ENCODE peak calls at places on chromosomes 3 and 15, in five cellular contexts. L, B, J, V and X are unnamed samples.

GRCh38 chr3:12948371-12948770 is 107.0 kb upstream of the RPL32 start:
- DNase-seq in V (no peak), L (no peak), J (no peak), B (no peak), X (no peak)

GRCh38 chr3:156323466-156323865 is 203.1 kb downstream of the KCNAB1 start:
- DNase-seq in B (no peak), J (no peak), L (no peak), V (no peak), X (no peak)

GRCh38 chr15:49045691-49046112 is 544 bp downstream of the SECISBP2L start:
- DNase-seq in L (peak), J (peak), B (no peak), V (no peak), X (no peak)

GRCh38 chr3:43753743-43754142 is 63.0 kb downstream of the ABHD5 start:
- DNase-seq in J (no peak), L (no peak), V (no peak), B (no peak), X (no peak)

GRCh38 chr15:52336530-52336929 is 40.9 kb upstream of the MYO5C start:
- DNase-seq in J (no peak), B (no peak), V (no peak), L (peak), X (no peak)

GRCh38 chr3:127684871-127685707 is 12.3 kb downstream of the ABTB1 start:
- DNase-seq in V (peak), B (peak), L (no peak), J (no peak), X (no peak)

GRCh38 chr15:62816342-62817059 is 226.0 kb upstream of the TPM1 start:
- DNase-seq in V (no peak), B (no peak), L (no peak), J (no peak), X (no peak)

GRCh38 chr3:112605285-112605684 is 35.7 kb downstream of the CCDC80 start:
- DNase-seq in B (peak), L (no peak), V (no peak), J (peak), X (no peak)

GRCh38 chr3:107235193-107235922 is 141.9 kb upstream of the CCDC54 start:
- DNase-seq in L (no peak), V (no peak), B (no peak), J (no peak), X (no peak)

GRCh38 chr15:55552461-55552860 is 35.7 kb downstream of the PYGO1 start:
- DNase-seq in B (no peak), J (no peak), V (no peak), L (no peak), X (no peak)

GRCh38 chr3:50455133-50455532 is 48.3 kb downstream of the CACNA2D2 start:
- DNase-seq in J (no peak), V (no peak), L (no peak), B (no peak), X (no peak)

GRCh38 chr3:194328080-194328571 is 23.0 kb downstream of the CPN2 start:
- DNase-seq in B (no peak), J (no peak), V (no peak), L (no peak), X (no peak)

DNA sequence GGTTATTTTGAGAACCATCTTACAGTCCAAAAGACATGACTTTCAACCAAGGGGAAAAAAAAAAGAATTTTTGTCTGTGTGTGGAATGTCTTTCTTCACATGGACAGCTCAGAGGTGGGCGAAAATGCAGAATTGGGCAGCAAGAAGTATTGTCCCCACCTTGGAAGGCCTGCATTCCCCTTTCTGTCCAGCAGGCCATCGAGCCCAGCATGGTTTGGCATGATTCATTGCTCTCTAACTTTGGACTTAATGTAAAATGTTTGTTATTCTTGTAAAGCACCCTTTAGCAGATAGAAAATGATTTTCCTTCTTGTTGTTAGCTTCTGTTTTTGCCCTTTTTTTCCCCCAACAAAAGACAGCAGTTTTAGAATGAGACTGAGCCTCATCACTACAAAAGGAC is 12.4 kb downstream of the MYO1E start:
- DNase-seq in J (no peak), L (no peak), V (no peak), B (no peak), X (no peak)
- TF ChIP-seq CTCF in J (peak), L (peak), V (peak), B (no peak), X (peak)

DNA sequence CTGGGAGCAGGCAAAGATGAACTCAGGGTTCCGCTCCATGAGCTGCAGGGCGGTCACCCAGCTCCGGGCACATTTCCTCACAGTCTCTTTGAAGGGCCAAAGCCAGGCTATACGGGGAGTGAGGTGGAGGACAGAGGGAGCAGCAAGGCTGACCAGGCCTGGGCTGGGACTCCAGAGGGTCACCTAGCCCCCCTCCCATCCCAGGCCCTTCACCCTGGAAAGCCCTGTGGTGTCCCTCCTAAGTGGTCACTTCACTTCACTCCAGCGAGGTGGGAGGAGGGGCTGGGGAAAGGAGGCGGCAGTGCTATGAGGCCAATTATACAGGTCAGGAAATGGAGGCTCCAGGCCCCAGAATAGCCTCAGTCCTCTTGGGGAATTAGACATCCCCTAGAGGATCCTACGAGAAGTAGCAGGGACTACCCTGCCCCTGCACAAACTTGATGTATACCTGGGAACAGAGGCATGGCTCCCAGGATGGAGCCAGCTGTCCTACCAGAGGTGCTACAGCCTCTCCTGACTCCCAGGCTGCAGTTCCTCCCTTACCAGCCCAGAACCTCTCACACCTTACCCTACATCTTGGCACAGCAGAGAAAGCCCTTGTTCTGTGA is 5.7 kb downstream of the MAN2C1 start:
- DNase-seq in B (no peak), L (no peak), V (no peak), J (no peak), X (no peak)
- TF ChIP-seq CTCF in B (no peak), L (peak), V (no peak), J (no peak), X (no peak)

GRCh38 chr3:134876836-134877235 is 81.8 kb downstream of the EPHB1 start:
- DNase-seq in V (no peak), J (no peak), B (no peak), L (no peak), X (no peak)
- TF ChIP-seq CTCF in V (no peak), J (no peak), B (no peak), L (no peak), X (no peak)

DNA sequence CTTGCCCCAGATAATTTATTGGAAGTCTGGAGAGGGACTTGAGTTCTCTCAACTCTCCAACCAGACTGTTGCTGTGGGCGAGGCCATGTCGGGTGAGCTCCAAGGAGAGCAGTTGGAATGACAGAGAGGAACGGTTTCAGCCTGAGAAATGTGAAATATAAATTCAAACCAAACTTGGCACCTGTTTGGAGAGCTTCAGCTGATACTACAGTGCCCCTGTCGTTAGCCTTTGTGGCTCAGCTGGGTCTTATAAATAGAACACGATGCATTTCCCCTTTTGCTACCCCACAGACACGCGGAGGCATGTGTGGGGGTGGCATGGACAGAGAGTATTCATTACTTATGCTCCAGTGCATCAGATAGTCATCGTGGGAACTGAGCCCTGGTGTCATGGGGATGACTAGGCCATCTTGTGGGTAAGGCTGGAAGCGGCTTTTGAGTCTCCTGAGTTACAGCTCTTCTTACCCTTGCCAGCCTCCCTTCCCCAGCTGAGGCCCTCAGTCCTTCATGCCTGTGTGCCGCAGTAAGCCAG is 15.6 kb downstream of the SMAD3 start:
- DNase-seq in B (peak), V (peak), L (peak), J (no peak), X (no peak)
- TF ChIP-seq CTCF in B (no peak), V (peak), L (peak), J (no peak), X (no peak)

DNA sequence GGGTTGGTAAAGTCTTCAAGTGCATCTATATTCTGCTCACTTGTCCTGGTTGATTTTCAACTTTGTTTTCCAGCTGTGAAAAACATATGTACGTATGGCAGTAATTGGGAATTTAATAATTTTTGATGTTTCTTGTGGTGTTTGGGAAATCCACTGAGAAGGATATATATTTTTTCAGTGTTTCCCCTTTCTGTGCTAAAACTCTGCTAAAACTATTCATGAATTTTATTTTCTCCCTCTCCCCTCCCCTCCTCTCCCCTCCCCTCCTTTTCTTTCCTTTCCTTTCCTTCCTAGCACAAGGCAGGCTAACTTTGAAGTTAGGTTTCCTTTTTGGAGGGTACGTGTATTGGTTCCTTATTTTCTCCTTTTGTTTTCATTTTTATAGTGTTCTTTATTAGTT is 220.7 kb downstream of the PDCD6IP start:
- DNase-seq in J (no peak), B (no peak), V (no peak), L (no peak), X (no peak)
- TF ChIP-seq CTCF in J (no peak), B (no peak), V (no peak), L (no peak), X (no peak)

GRCh38 chr3:188052229-188052965 is 101.6 kb upstream of the LPP start:
- DNase-seq in B (peak), L (no peak), V (peak), J (peak), X (peak)
- TF ChIP-seq CTCF in B (peak), L (peak), V (no peak), J (no peak), X (no peak)

DNA sequence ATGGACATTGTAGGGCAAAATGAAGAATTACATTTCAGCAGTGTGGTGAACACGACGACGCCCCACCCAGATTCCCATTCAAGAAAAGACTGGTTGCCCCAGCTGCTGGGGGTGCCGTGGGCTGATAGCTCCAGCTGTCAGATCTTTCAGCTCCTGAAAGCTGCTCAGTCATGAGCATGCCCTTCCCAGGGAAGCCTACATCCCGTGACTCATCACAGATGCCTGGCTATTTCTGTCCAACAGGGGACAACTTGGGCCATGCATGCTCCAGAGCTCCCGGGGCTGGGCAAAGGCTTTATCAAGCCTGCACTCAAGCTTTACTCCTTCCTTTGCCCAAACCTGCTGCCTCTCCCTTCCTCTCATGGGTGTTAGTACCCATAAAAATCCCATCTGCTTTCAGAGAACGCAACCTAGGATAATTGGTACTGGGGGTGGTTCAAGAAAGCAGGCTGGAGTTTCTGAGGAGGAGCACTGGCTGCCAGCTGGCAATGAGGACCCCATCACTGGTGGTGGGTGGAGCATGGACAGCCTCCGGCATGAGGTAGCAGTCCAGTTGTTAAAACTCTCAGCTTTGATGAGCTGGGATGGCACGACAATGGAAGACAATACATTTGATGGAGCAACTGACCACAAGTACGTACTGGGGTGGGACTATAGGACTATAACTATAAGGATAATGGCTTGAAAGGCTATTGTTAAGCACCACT is 16.4 kb upstream of the ST8SIA2 start:
- DNase-seq in L (no peak), V (peak), B (peak), J (no peak), X (no peak)
- TF ChIP-seq CTCF in L (no peak), V (no peak), B (no peak), J (no peak), X (no peak)

GRCh38 chr3:134457331-134458125 is 28.3 kb downstream of the ANAPC13 start:
- DNase-seq in V (no peak), L (no peak), B (no peak), J (no peak), X (no peak)

GRCh38 chr3:134449951-134450350 is 35.8 kb downstream of the ANAPC13 start:
- DNase-seq in B (no peak), V (no peak), J (no peak), L (no peak), X (no peak)

GRCh38 chr3:134449277-134449676 is 36.5 kb downstream of the ANAPC13 start:
- DNase-seq in V (no peak), L (peak), J (peak), B (peak), X (no peak)

GRCh38 chr3:134456121-134456520 is 29.7 kb downstream of the ANAPC13 start:
- DNase-seq in B (no peak), J (no peak), V (no peak), L (no peak), X (no peak)

DNA sequence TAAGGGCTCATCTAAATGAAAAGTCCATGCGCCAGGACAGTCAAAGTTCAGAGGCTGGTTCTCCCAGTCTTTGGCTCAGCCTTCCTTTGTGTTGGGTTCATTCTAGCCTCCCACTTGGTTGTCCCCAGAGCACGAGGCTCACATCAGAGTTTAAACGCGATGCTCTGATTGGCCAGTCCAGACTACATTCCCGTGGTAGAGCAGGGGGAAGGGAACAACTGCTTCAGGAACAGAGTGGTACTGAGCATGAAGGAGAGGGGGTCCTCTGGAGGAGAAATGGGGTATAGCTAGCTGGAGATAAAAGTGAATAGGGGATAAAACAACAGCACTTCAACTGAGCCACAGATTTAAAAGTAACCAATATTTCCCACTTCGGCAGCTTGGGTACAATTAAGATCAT is 32.2 kb downstream of the ANAPC13 start:
- DNase-seq in B (no peak), L (no peak), V (no peak), J (no peak), X (no peak)
- TF ChIP-seq CTCF in B (peak), L (peak), V (no peak), J (no peak), X (no peak)

DNA sequence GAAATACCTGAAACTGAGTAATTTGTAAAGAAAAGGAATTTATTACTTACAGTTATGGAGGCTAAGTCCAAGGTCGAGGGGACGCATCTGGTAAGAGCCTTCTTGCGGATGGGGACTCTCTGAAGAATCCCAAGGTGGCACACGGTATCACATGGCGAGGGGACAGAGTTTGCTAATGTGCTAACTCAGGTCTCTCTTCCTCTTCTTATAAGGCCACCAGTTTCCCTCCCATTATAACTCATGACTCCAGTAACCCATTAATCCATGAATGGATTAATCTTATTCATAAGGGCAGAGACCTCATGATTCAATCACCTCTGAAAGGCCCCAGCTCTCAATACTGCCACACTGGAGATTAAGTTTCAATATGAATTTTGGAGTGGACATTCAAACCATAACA is 15.7 kb downstream of the ZBED2 start:
- DNase-seq in B (no peak), V (no peak), J (no peak), L (no peak), X (no peak)
- TF ChIP-seq CTCF in B (no peak), V (no peak), J (no peak), L (no peak), X (no peak)